ENCODE peak calls at places on chromosomes 7 and 10, in four cellular contexts. G is HepG2, X is ovary, V is upper lobe of left lung. H is an unnamed sample.

GRCh38 chr7:90262438-90262837 is 17.5 kb downstream of the CFAP69 start:
- DNase-seq in V (no peak), X (no peak), G (no peak), H (no peak)

GRCh38 chr7:26618898-26619297 is 245.5 kb downstream of the SKAP2 start:
- DNase-seq in G (no peak), X (no peak), V (no peak), H (no peak)

GRCh38 chr7:86243171-86243570 is 400.5 kb upstream of the GRM3 start:
- DNase-seq in V (no peak), G (no peak), X (no peak), H (no peak)

GRCh38 chr10:38025283-38025682 is 14.8 kb downstream of the ZNF33A start:
- DNase-seq in X (no peak), G (no peak), V (no peak), H (no peak)

GRCh38 chr10:21625623-21626229 is 91.7 kb downstream of the MLLT10 start:
- DNase-seq in V (no peak), X (no peak), G (no peak), H (no peak)

GRCh38 chr10:132229834-132230556 is 43.2 kb downstream of the DPYSL4 start:
- DNase-seq in G (no peak), V (peak), X (peak), H (peak)

GRCh38 chr7:48087349-48087748 is 1.7 kb upstream of the UPP1 start:
- DNase-seq in V (no peak), G (no peak), X (no peak), H (no peak)

GRCh38 chr7:23486002-23486773 is 15.9 kb upstream of the IGF2BP3 start:
- DNase-seq in V (no peak), X (no peak), G (no peak), H (no peak)

GRCh38 chr10:26556756-26557640 is 118.9 kb downstream of the APBB1IP start:
- DNase-seq in G (peak), X (no peak), V (no peak), H (no peak)

GRCh38 chr7:107224858-107225257 is 56.1 kb downstream of the HBP1 start:
- DNase-seq in X (no peak), G (no peak), V (no peak), H (no peak)

GRCh38 chr10:60444494-60445064 is 54.9 kb upstream of the ANK3 start:
- DNase-seq in G (peak), X (no peak), V (no peak), H (no peak)

GRCh38 chr7:21887353-21887752 is 58.3 kb downstream of the CDCA7L start:
- DNase-seq in G (no peak), X (no peak), V (no peak), H (no peak)

GRCh38 chr10:79403441-79404230 is 41.8 kb downstream of the ZCCHC24 start:
- DNase-seq in X (peak), V (peak), G (peak), H (no peak)

GRCh38 chr7:2800923-2801682 is 43.0 kb downstream of the GNA12 start:
- DNase-seq in G (peak), X (peak), V (no peak), H (no peak)

GRCh38 chr10:124035306-124035927 is 58.0 kb downstream of the CHST15 start:
- DNase-seq in X (no peak), V (no peak), G (no peak), H (no peak)

GRCh38 chr10:75019360-75019759 is 92.1 kb upstream of the SAMD8 start:
- DNase-seq in V (no peak), G (no peak), X (no peak), H (no peak)

GRCh38 chr7:135493362-135493761 is 16.5 kb downstream of the CNOT4 start:
- DNase-seq in G (peak), V (no peak), X (no peak), H (no peak)

GRCh38 chr10:5615263-5615820 is 51.1 kb downstream of the ASB13 start:
- DNase-seq in X (no peak), G (peak), V (no peak), H (no peak)

GRCh38 chr7:139635521-139636240 is 112.2 kb downstream of the CLEC2L start:
- DNase-seq in G (no peak), X (no peak), V (no peak), H (no peak)

GRCh38 chr7:139747662-139748372 is 30.0 kb downstream of the HIPK2 start:
- DNase-seq in V (no peak), X (no peak), G (no peak), H (no peak)

GRCh38 chr10:42645103-42645502 is 6.7 kb upstream of the ZNF33B start:
- DNase-seq in G (no peak), V (no peak), X (no peak), H (no peak)
- TF ChIP-seq EP300 in G (no peak), V (no peak), X (no peak), H (no peak)

GRCh38 chr10:24894309-24894708 is 58.1 kb downstream of the PRTFDC1 start:
- DNase-seq in X (no peak), V (no peak), G (no peak), H (no peak)
- H3K4me3 ChIP-seq in X (no peak), V (no peak), G (no peak), H (no peak)

DNA sequence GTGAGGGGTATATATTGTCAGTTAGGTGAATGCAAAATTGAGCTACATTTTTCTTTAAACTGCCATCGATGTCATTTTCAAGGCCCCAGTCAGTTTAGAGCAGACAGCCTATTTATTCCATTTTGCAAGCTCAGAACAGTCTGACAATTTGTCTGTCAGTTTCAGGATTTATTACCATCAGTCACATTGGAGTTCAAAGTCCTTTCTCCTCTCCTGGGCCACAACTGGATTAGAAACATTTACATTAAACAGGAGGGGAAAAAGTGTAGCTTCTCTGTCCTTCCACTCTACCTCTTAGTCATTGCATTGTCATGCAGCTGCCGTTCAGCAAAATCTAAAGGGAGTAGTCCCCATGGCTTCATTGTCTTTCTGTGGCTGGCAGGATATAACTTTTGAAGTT is 3.5 kb upstream of the GHITM start:
- DNase-seq in X (no peak), G (peak), V (no peak), H (no peak)
- TF ChIP-seq EP300 in X (no peak), G (no peak), V (no peak), H (no peak)

DNA sequence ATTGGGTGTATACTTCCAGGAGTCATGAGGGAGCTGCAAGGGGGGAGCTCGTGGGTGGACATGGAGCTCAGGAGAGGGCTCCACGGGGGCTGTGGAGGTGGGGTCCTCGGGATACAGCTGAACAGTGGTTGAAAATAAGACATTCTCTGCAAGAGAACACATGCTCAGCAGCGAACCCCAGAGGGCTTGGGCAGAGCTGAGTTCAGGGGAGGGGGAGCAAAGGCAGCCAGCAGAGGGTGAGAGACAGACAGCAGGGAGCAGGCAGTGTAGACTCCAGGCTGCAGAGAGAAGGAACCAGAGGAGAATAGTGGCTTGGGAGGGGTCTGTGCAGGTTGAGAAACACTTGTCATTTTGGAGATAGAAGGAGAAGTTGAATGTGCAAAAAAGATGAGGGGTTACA is 73.0 kb upstream of the LRRC18 start:
- DNase-seq in X (no peak), G (no peak), V (no peak), H (no peak)
- H3K4me3 ChIP-seq in X (no peak), G (no peak), V (no peak), H (no peak)

GRCh38 chr10:522350-522749 is 167.1 kb downstream of the DIP2C start:
- DNase-seq in V (no peak), X (no peak), G (no peak), H (no peak)

GRCh38 chr10:520402-520787 is 169.1 kb downstream of the DIP2C start:
- DNase-seq in X (no peak), V (no peak), G (no peak), H (no peak)

GRCh38 chr10:521844-522243 is 167.6 kb downstream of the DIP2C start:
- DNase-seq in G (no peak), V (no peak), X (no peak), H (no peak)

GRCh38 chr10:519716-520401 is 169.6 kb downstream of the DIP2C start:
- DNase-seq in G (no peak), V (no peak), X (no peak), H (no peak)

GRCh38 chr10:521261-521660 is 168.2 kb downstream of the DIP2C start:
- DNase-seq in V (no peak), G (no peak), X (no peak), H (no peak)
- TF ChIP-seq EP300 in V (no peak), G (no peak), X (no peak), H (no peak)

DNA sequence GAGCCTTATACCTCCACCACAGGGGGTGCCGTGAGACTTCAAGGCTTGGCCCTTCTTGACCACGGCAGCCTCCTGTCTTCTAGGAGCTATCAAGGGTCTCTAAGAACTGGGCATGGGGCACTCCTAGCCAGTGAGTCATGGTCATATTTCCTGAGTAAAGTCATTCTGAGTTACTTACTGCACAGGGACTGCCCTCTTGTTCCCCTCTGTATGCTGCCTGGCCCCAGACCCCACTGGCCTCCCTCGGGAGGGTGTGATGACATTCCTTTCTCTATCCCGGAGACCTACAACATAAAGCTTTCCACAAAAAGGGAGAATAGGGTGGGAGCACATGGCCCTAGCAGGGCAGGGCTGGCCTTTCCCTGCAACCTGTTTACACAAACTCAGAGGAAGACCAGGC is 21.4 kb downstream of the DPCD start:
- DNase-seq in V (no peak), G (no peak), X (no peak), H (no peak)
- H3K4me3 ChIP-seq in V (no peak), G (no peak), X (no peak), H (no peak)

DNA sequence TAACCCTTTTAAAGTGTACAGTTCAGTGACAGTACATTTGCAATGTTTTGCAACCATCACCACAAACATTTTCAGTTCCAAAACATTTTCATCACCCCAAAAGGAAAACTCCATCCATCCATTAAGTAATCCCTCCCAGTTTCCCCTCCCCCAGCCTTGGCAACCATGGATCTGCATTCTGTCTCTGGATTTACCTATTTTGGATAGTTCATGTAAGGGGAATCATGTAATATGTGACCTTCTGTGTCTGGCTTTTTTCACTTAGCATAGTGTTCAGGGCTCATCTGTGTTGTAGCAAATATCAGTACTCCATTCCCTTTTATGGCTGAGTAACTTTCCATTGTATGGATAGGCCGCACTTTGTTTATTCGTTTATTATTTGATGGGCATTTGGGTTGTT is 13.0 kb downstream of the PALD1 start:
- DNase-seq in G (no peak), X (no peak), V (no peak), H (no peak)
- TF ChIP-seq EP300 in G (no peak), X (no peak), V (no peak), H (no peak)

GRCh38 chr10:103693812-103694205 is 161.6 kb downstream of the SH3PXD2A start:
- DNase-seq in X (no peak), G (no peak), V (no peak), H (no peak)

GRCh38 chr10:103691267-103691666 is 164.1 kb downstream of the SH3PXD2A start:
- DNase-seq in G (no peak), X (no peak), V (no peak), H (no peak)

GRCh38 chr10:103691723-103692380 is 163.5 kb downstream of the SH3PXD2A start:
- DNase-seq in V (peak), X (peak), G (no peak), H (no peak)

GRCh38 chr10:103693070-103693811 is 162.1 kb downstream of the SH3PXD2A start:
- DNase-seq in V (peak), G (no peak), X (peak), H (peak)

GRCh38 chr10:103692421-103693069 is 162.8 kb downstream of the SH3PXD2A start:
- DNase-seq in G (no peak), X (no peak), V (peak), H (peak)
- H3K4me3 ChIP-seq in G (no peak), X (peak), V (peak), H (peak)

GRCh38 chr7:74269757-74270277 is 15.6 kb upstream of the RFC2 start:
- DNase-seq in G (peak), X (peak), V (no peak), H (peak)
- TF ChIP-seq EP300 in G (no peak), X (no peak), V (no peak), H (no peak)

GRCh38 chr7:24834150-24834798 is 77.0 kb upstream of the GSDME start:
- DNase-seq in X (no peak), G (no peak), V (peak), H (peak)
- H3K4me3 ChIP-seq in X (no peak), G (no peak), V (no peak), H (no peak)